ENCODE peak calls at places on chromosomes 3 and 15, in six cellular contexts. L is K562, S is HepG2, W is GM12878, Z is H1, T is SK-N-SH. H is an unnamed sample.

GRCh38 chr3:126355777-126356372 is 1.3 kb downstream of the KLF15 start:
- DNase-seq in L (peak), S (peak), W (no peak), Z (peak), T (peak), H (peak)

GRCh38 chr3:124516333-124516732 is 213.9 kb upstream of the UMPS start:
- DNase-seq in L (no peak), S (no peak), W (no peak), Z (no peak), T (no peak), H (no peak)

GRCh38 chr15:83064859-83065258 is 2.2 kb downstream of the BTBD1 start:
- DNase-seq in L (no peak), S (no peak), W (no peak), Z (no peak), T (no peak), H (no peak)

GRCh38 chr3:185280572-185281365 is 26.9 kb upstream of the EHHADH start:
- DNase-seq in L (peak), S (peak), W (peak), Z (no peak), T (peak), H (peak)

GRCh38 chr3:149395107-149396089 is 17.9 kb upstream of the TM4SF1 start:
- DNase-seq in L (no peak), S (peak), W (no peak), Z (no peak), T (no peak), H (no peak)

GRCh38 chr15:68047826-68048225 is 6.3 kb upstream of the PIAS1 start:
- DNase-seq in L (no peak), S (no peak), W (no peak), Z (no peak), T (no peak), H (no peak)

GRCh38 chr3:184968115-184968514 is 156.1 kb downstream of the VPS8 start:
- DNase-seq in L (no peak), S (no peak), W (no peak), Z (no peak), T (no peak), H (no peak)

GRCh38 chr3:57063027-57063426 is 2.6 kb downstream of the SPATA12 start:
- DNase-seq in L (no peak), S (no peak), W (no peak), Z (no peak), T (no peak), H (no peak)

GRCh38 chr15:91752081-91752810 is 101.3 kb upstream of the SLCO3A1 start:
- DNase-seq in L (no peak), S (no peak), W (no peak), Z (no peak), T (peak), H (no peak)

GRCh38 chr3:124804875-124805274 is 74.6 kb downstream of the UMPS start:
- DNase-seq in L (no peak), S (no peak), W (no peak), Z (no peak), T (no peak), H (no peak)

GRCh38 chr3:30680789-30681188 is 74.4 kb downstream of the TGFBR2 start:
- DNase-seq in L (no peak), S (no peak), W (no peak), Z (no peak), T (peak), H (no peak)

GRCh38 chr3:98966862-98967554 is 65.5 kb upstream of the DCBLD2 start:
- DNase-seq in L (no peak), S (no peak), W (no peak), Z (no peak), T (no peak), H (no peak)

GRCh38 chr15:73633991-73634495 is 854 bp upstream of the NPTN start:
- DNase-seq in L (no peak), S (peak), W (no peak), Z (no peak), T (no peak), H (no peak)

GRCh38 chr15:51133140-51133630 is 38.5 kb upstream of the TNFAIP8L3 start:
- DNase-seq in L (no peak), S (no peak), W (no peak), Z (no peak), T (no peak), H (no peak)

GRCh38 chr3:45227131-45227819 is 1.2 kb upstream of the TMEM158 start:
- DNase-seq in L (no peak), S (no peak), W (no peak), Z (no peak), T (no peak), H (no peak)

GRCh38 chr3:33694944-33695343 is 23.1 kb downstream of the CLASP2 start:
- DNase-seq in L (no peak), S (peak), W (no peak), Z (no peak), T (no peak), H (no peak)

GRCh38 chr3:112136959-112137693 is 4.1 kb upstream of the GCSAM start:
- DNase-seq in L (no peak), S (peak), W (no peak), Z (peak), T (no peak), H (no peak)

GRCh38 chr3:196609343-196609775 is 30.1 kb upstream of the NRROS start:
- DNase-seq in L (peak), S (peak), W (peak), Z (peak), T (peak), H (peak)

GRCh38 chr15:98754283-98755022 is 106.1 kb downstream of the IGF1R start:
- DNase-seq in L (no peak), S (no peak), W (no peak), Z (no peak), T (no peak), H (no peak)

GRCh38 chr3:161310649-161311423 is 60.5 kb downstream of the SPTSSB start:
- DNase-seq in L (no peak), S (no peak), W (peak), Z (no peak), T (no peak), H (no peak)
- TF ChIP-seq POLR2AphosphoS5 in L (no peak), S (no peak), W (no peak), Z (no peak), T (no peak), H (no peak)

DNA sequence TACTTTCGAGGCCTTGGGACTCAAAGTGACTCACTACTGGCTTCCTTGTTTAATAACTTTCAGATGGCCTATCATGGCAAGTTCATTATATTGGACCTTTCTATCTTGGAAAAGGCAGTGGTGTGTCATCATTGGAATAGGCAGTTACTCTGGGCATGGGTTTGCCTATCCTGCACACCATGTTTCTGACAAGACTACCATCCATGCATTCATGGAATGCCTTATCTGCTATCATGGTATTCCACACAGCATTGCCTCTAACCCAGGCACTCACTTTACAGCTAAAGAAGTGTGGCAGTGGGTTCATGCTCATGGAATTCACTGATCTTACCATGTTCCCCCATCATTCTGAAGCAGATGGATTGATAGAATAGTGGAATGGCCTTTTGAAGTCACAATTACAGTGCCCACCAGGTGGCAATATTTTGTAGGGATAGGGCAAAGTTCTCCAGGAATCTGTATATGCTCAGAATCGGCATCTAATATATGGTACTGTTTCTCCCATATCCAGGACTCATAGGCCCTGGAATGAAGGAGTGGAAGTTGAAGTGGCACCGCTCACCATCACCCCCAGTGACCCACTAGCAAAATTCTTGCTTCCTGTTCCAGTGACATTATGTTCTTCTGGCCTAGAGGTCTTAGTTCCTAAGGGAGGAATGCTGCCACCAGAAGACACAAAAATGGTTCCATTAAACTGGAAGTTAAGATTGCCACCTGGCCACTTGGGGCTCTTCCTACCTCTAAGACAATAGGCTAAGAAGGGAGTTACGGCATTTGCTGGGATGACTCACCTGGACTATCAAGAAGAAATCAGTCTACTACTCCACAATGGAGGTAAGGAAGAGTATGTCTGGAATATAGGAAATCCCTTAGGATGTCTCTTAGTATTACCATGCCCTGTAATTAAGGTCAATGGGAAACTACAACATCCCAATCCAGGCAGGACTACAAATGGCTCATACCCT is 1161.4 kb downstream of the SI start:
- DNase-seq in L (no peak), S (peak), W (no peak), Z (no peak), T (peak), H (no peak)
- TF ChIP-seq TAF1 in L (no peak), S (no peak), W (no peak), Z (no peak), T (no peak), H (no peak)

GRCh38 chr3:128385080-128385832 is 81.4 kb downstream of the DNAJB8 start:
- DNase-seq in L (no peak), S (peak), W (no peak), Z (no peak), T (no peak), H (no peak)
- TF ChIP-seq POLR2AphosphoS5 in L (no peak), S (no peak), W (no peak), Z (no peak), T (no peak), H (no peak)

DNA sequence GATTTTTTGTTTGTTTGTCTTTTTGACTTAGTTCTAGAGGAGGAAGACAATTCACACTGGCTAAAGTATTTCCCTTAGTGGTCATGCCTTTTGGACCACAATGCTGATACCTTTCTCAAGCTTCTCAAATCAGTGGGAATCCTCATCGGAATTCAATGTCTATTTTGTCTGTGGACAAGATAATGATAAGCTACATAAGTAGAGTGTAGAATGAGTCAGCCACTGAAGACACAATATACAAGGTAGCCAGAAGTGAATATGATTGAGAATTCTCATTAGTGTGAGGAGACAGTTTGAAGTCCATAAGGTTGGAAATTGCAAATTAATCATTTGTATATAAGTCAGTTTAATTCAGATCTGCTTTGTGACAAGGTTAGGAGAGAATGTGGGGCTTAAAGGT is 4.1 kb downstream of the ARPP21 start:
- DNase-seq in L (no peak), S (no peak), W (no peak), Z (no peak), T (no peak), H (no peak)
- TF ChIP-seq TAF1 in L (no peak), S (no peak), W (no peak), Z (no peak), T (no peak), H (no peak)

GRCh38 chr15:62899090-62899493 is 143.5 kb upstream of the TPM1 start:
- DNase-seq in L (no peak), S (peak), W (no peak), Z (no peak), T (no peak), H (no peak)
- TF ChIP-seq POLR2AphosphoS5 in L (no peak), S (no peak), W (no peak), Z (no peak), T (peak), H (no peak)

DNA sequence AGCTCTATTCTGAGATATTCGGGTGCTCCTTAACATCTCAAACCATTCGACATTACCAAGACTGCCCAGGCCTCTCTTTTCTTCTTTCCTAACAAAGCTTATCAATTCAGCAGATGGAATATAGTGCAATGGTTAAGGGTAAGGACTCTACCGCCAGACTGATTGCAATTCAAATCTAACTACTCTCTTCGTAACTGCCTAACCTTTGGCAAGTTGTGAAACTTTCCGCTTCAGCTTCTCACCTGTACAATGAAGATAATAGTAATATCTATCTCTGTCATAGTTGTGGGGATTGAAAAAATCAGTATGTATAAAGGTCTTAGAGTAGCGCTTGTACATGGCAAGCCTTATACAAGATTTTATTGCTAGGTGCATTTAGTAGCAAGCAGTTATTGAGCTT is 991 bp downstream of the UBA5 start:
- DNase-seq in L (no peak), S (no peak), W (no peak), Z (no peak), T (no peak), H (no peak)
- TF ChIP-seq TAF1 in L (no peak), S (no peak), W (no peak), Z (no peak), T (no peak), H (no peak)

GRCh38 chr3:107760141-107760540 is 237.4 kb downstream of the BBX start:
- DNase-seq in L (no peak), S (no peak), W (no peak), Z (no peak), T (no peak), H (no peak)
- TF ChIP-seq POLR2AphosphoS5 in L (no peak), S (no peak), W (no peak), Z (no peak), T (no peak), H (no peak)

H was measured in GM12891.